ENCODE peak calls at places on chromosomes 12 and 14, in eight cellular contexts. Q, D, I, M, J, P, C and U are unnamed samples.

GRCh38 chr12:110067531-110067930 is 19.2 kb upstream of the C12orf76 start:
- DNase-seq in Q (no peak), D (no peak), I (no peak), M (no peak), J (no peak), P (no peak), C (no peak), U (no peak)

GRCh38 chr12:76303365-76303764 is 44.9 kb downstream of the BBS10 start:
- DNase-seq in Q (no peak), D (no peak), I (no peak), M (no peak), J (no peak), P (no peak), C (no peak), U (no peak)

GRCh38 chr12:12323606-12324005 is 26.4 kb downstream of the MANSC1 start:
- DNase-seq in Q (no peak), D (no peak), I (no peak), M (no peak), J (no peak), P (no peak), C (no peak), U (no peak)

GRCh38 chr14:54776361-54777001 is 126.1 kb downstream of the GCH1 start:
- DNase-seq in Q (no peak), D (peak; percentile 37), I (peak; percentile 60), M (no peak), J (no peak), P (peak; percentile 28), C (no peak), U (peak; percentile 5)

GRCh38 chr12:96091833-96092232 is 56.4 kb upstream of the LTA4H start:
- DNase-seq in Q (no peak), D (no peak), I (no peak), M (no peak), J (no peak), P (no peak), C (no peak), U (no peak)

GRCh38 chr12:109115404-109115757 is 1.0 kb upstream of the ACACB start:
- DNase-seq in Q (no peak), D (no peak), I (no peak), M (no peak), J (no peak), P (no peak), C (no peak), U (no peak)

GRCh38 chr14:32332415-32333116 is 3.5 kb downstream of the AKAP6 start:
- DNase-seq in Q (no peak), D (no peak), I (no peak), M (no peak), J (no peak), P (no peak), C (no peak), U (no peak)

GRCh38 chr14:49303952-49304516 is 282.1 kb downstream of the RPS29 start:
- DNase-seq in Q (no peak), D (no peak), I (peak; percentile 26), M (peak; percentile 11), J (peak; percentile 61), P (no peak), C (no peak), U (no peak)

GRCh38 chr14:69610859-69611263 is 535 bp upstream of the SUSD6 start:
- DNase-seq in Q (no peak), D (no peak), I (no peak), M (no peak), J (no peak), P (peak; percentile 77), C (no peak), U (no peak)

GRCh38 chr14:73810478-73811163 is 41.0 kb upstream of the PTGR2 start:
- DNase-seq in Q (no peak), D (no peak), I (no peak), M (no peak), J (no peak), P (no peak), C (no peak), U (no peak)

GRCh38 chr12:19800884-19801283 is 361.6 kb downstream of the AEBP2 start:
- DNase-seq in Q (no peak), D (no peak), I (no peak), M (no peak), J (no peak), P (no peak), C (no peak), U (no peak)

GRCh38 chr14:51024377-51024776 is 70.5 kb downstream of the TRIM9 start:
- DNase-seq in Q (no peak), D (no peak), I (no peak), M (no peak), J (no peak), P (no peak), C (no peak), U (no peak)

GRCh38 chr12:108859923-108860291 is 2.5 kb upstream of the SSH1 start:
- DNase-seq in Q (no peak), D (no peak), I (no peak), M (no peak), J (no peak), P (no peak), C (no peak), U (no peak)

GRCh38 chr12:130280226-130280625 is 57.5 kb upstream of the PIWIL1 start:
- DNase-seq in Q (no peak), D (no peak), I (no peak), M (no peak), J (no peak), P (no peak), C (no peak), U (no peak)

GRCh38 chr12:124827588-124828184 is 36.0 kb downstream of the SCARB1 start:
- DNase-seq in Q (no peak), D (no peak), I (no peak), M (no peak), J (no peak), P (peak; percentile 30), C (no peak), U (no peak)

GRCh38 chr12:39364196-39364595 is 78.7 kb downstream of the KIF21A start:
- DNase-seq in Q (no peak), D (no peak), I (no peak), M (no peak), J (no peak), P (no peak), C (no peak), U (no peak)

GRCh38 chr12:62426095-62426488 is 40.5 kb upstream of the MON2 start:
- DNase-seq in Q (no peak), D (no peak), I (peak; percentile 5), M (no peak), J (no peak), P (no peak), C (no peak), U (no peak)

GRCh38 chr14:93906341-93907329 is 20.5 kb upstream of the FAM181A start:
- DNase-seq in Q (no peak), D (peak; percentile 14), I (no peak), M (peak; percentile 61), J (peak; percentile 100), P (peak; percentile 84), C (peak; percentile 48), U (peak; percentile 37)

GRCh38 chr14:31968107-31968810 is 108.8 kb upstream of the ARHGAP5 start:
- DNase-seq in Q (no peak), D (no peak), I (no peak), M (no peak), J (no peak), P (no peak), C (no peak), U (no peak)

GRCh38 chr12:63086149-63086915 is 64.7 kb downstream of the AVPR1A start:
- DNase-seq in Q (no peak), D (no peak), I (no peak), M (no peak), J (no peak), P (no peak), C (no peak), U (no peak)